ENCODE peak calls at places on chromosomes 7 and 10, in five cellular contexts. D is HT1080, U is NCI-H1092, Q is posterior cingulate gyrus, N is EL. W is an unnamed sample.

GRCh38 chr10:74103560-74104248 is 46.9 kb downstream of the AP3M1 start:
- DNase-seq in D (peak), U (no peak), Q (no peak), N (peak), W (peak)

GRCh38 chr10:1626835-1627234 is 110.5 kb downstream of the ADARB2 start:
- DNase-seq in D (no peak), U (no peak), Q (no peak), N (no peak), W (no peak)

GRCh38 chr10:27285093-27285492 is 44.5 kb upstream of the ACBD5 start:
- DNase-seq in D (peak), U (no peak), Q (no peak), N (peak), W (no peak)

GRCh38 chr7:23482686-23483085 is 12.4 kb upstream of the IGF2BP3 start:
- DNase-seq in D (no peak), U (no peak), Q (no peak), N (no peak), W (no peak)

GRCh38 chr7:33550363-33550762 is 355.0 kb upstream of the BMPER start:
- DNase-seq in D (no peak), U (no peak), Q (no peak), N (no peak), W (peak)

GRCh38 chr10:93495654-93496321 is 624 bp upstream of the CEP55 start:
- DNase-seq in D (peak), U (peak), Q (no peak), N (peak), W (peak)

GRCh38 chr7:157900011-157900410 is 563.2 kb downstream of the DNAJB6 start:
- DNase-seq in D (no peak), U (peak), Q (no peak), N (no peak), W (no peak)

GRCh38 chr10:73854310-73854709 is 20.0 kb downstream of the CAMK2G start:
- DNase-seq in D (no peak), U (no peak), Q (no peak), N (no peak), W (no peak)

GRCh38 chr7:87206361-87206760 is 13.2 kb downstream of the TMEM243 start:
- DNase-seq in D (peak), U (no peak), Q (no peak), N (peak), W (no peak)

GRCh38 chr10:60305394-60305892 is 84.2 kb downstream of the ANK3 start:
- DNase-seq in D (peak), U (no peak), Q (no peak), N (peak), W (peak)

GRCh38 chr10:100009793-100010676 is at the start of gene DNMBP:
- DNase-seq in D (peak), U (peak), Q (peak), N (peak), W (peak)

GRCh38 chr10:13016413-13016812 is 14.9 kb upstream of the CCDC3 start:
- DNase-seq in D (peak), U (no peak), Q (no peak), N (no peak), W (no peak)

GRCh38 chr10:35502697-35503096 is 102.4 kb upstream of the GJD4 start:
- DNase-seq in D (no peak), U (no peak), Q (no peak), N (no peak), W (no peak)

GRCh38 chr7:143013897-143014296 is 13.0 kb downstream of the OR9A2 start:
- DNase-seq in D (peak), U (no peak), Q (no peak), N (peak), W (peak)

GRCh38 chr10:78337646-78338391 is 304.2 kb downstream of the RPS24 start:
- DNase-seq in D (no peak), U (no peak), Q (no peak), N (peak), W (peak)

GRCh38 chr7:159311172-159311494 is 166.5 kb upstream of the VIPR2 start:
- DNase-seq in D (no peak), U (no peak), Q (no peak), N (no peak), W (no peak)

GRCh38 chr10:122132331-122132755 is 138.8 kb upstream of the BTBD16 start:
- DNase-seq in D (no peak), U (no peak), Q (no peak), N (no peak), W (no peak)

GRCh38 chr10:42958142-42958868 is 118.6 kb upstream of the RET start:
- DNase-seq in D (no peak), U (no peak), Q (no peak), N (no peak), W (no peak)